ENCODE peak calls at places on chromosomes 16 and 17, in seven cellular contexts. E is CMK; P is posterior cingulate gyrus; D is CD8-positive, alpha-beta memory T cell; F is T-helper 1 cell; Q is cerebellum; X is memory B cell. M is an unnamed sample.

GRCh38 chr17:8123695-8124349 is at the start of gene HES7:
- DNase-seq in E (no peak), D (no peak), F (no peak), Q (no peak), P (no peak), X (no peak), M (no peak)

GRCh38 chr16:1772362-1772907 is at the start of gene EME2:
- DNase-seq in Q (no peak), X (no peak), D (peak), P (no peak), E (no peak), F (peak), M (no peak)

GRCh38 chr17:74954665-74955421 is 17.7 kb downstream of the HID1 start:
- DNase-seq in D (no peak), Q (no peak), X (no peak), F (no peak), P (no peak), E (peak), M (no peak)

GRCh38 chr17:7686221-7687071 is 844 bp downstream of the TP53 start:
- DNase-seq in F (peak), D (peak), X (peak), P (peak), E (peak), Q (peak), M (peak)

GRCh38 chr17:18159551-18160120 is 24.0 kb upstream of the ALKBH5 start:
- DNase-seq in F (no peak), E (no peak), D (no peak), X (no peak), P (no peak), Q (no peak), M (no peak)

GRCh38 chr17:64277831-64278562 is 14.9 kb upstream of the TEX2 start:
- DNase-seq in Q (no peak), F (no peak), D (no peak), P (no peak), E (no peak), X (no peak), M (no peak)

GRCh38 chr17:77287432-77288068 is 146.8 kb downstream of the SEC14L1 start:
- DNase-seq in Q (peak), D (no peak), F (no peak), E (no peak), X (no peak), P (no peak), M (no peak)

GRCh38 chr16:24858219-24859041 is 12.7 kb downstream of the SLC5A11 start:
- DNase-seq in D (peak), Q (no peak), E (peak), P (peak), F (peak), X (peak), M (no peak)

GRCh38 chr16:71811261-71811803 is 2.7 kb upstream of the AP1G1 start:
- DNase-seq in P (no peak), Q (no peak), E (no peak), X (no peak), F (no peak), D (no peak), M (no peak)